ENCODE peak calls at places on chromosomes 4 and X, in nine cellular contexts. One of them, this sample, is unnamed.

GRCh38 chr4:113537183-113537977 is 224.2 kb downstream of the CAMK2D start:
- DNase-seq in sciatic nerve: no peak
- DNase-seq in activated T-helper 1 cell treated with Interleukin-2 at 50 U/mL for 16 hours: no peak
- DNase-seq in fibroblast of the aortic adventitia: peak
- DNase-seq in fibroblast of mammary gland: no peak
- DNase-seq in GM23338: no peak
- DNase-seq in HEK293T: no peak
- DNase-seq in CD8-positive, alpha-beta memory T cell: no peak
- DNase-seq in foreskin fibroblast: no peak
- DNase-seq in this sample: no peak

GRCh38 chrX:74924449-74925209 is 623 bp downstream of the NEXMIF start:
- DNase-seq in GM23338: peak
- DNase-seq in fibroblast of the aortic adventitia: no peak
- DNase-seq in CD8-positive, alpha-beta memory T cell: no peak
- DNase-seq in sciatic nerve: peak
- DNase-seq in HEK293T: peak
- DNase-seq in activated T-helper 1 cell treated with Interleukin-2 at 50 U/mL for 16 hours: no peak
- DNase-seq in fibroblast of mammary gland: no peak
- DNase-seq in foreskin fibroblast: peak
- DNase-seq in this sample: peak

GRCh38 chr4:21888195-21888976 is 60.2 kb downstream of the KCNIP4 start:
- DNase-seq in fibroblast of the aortic adventitia: peak
- DNase-seq in CD8-positive, alpha-beta memory T cell: no peak
- DNase-seq in activated T-helper 1 cell treated with Interleukin-2 at 50 U/mL for 16 hours: no peak
- DNase-seq in sciatic nerve: no peak
- DNase-seq in fibroblast of mammary gland: peak
- DNase-seq in HEK293T: no peak
- DNase-seq in GM23338: no peak
- DNase-seq in foreskin fibroblast: peak
- DNase-seq in this sample: no peak

GRCh38 chr4:173835863-173836262 is 305.8 kb upstream of the HAND2 start:
- DNase-seq in GM23338: peak
- DNase-seq in HEK293T: no peak
- DNase-seq in fibroblast of mammary gland: peak
- DNase-seq in sciatic nerve: no peak
- DNase-seq in fibroblast of the aortic adventitia: peak
- DNase-seq in activated T-helper 1 cell treated with Interleukin-2 at 50 U/mL for 16 hours: no peak
- DNase-seq in CD8-positive, alpha-beta memory T cell: no peak
- DNase-seq in foreskin fibroblast: peak
- DNase-seq in this sample: peak

GRCh38 chr4:173478136-173478860 is 51.7 kb downstream of the HAND2 start:
- DNase-seq in activated T-helper 1 cell treated with Interleukin-2 at 50 U/mL for 16 hours: no peak
- DNase-seq in fibroblast of the aortic adventitia: peak
- DNase-seq in HEK293T: no peak
- DNase-seq in sciatic nerve: no peak
- DNase-seq in CD8-positive, alpha-beta memory T cell: no peak
- DNase-seq in GM23338: no peak
- DNase-seq in foreskin fibroblast: peak
- DNase-seq in fibroblast of mammary gland: peak
- DNase-seq in this sample: no peak

GRCh38 chr4:2689825-2690700 is 66.1 kb downstream of the TNIP2 start:
- DNase-seq in fibroblast of the aortic adventitia: no peak
- DNase-seq in fibroblast of mammary gland: peak
- DNase-seq in HEK293T: no peak
- DNase-seq in activated T-helper 1 cell treated with Interleukin-2 at 50 U/mL for 16 hours: no peak
- DNase-seq in CD8-positive, alpha-beta memory T cell: peak
- DNase-seq in sciatic nerve: no peak
- DNase-seq in foreskin fibroblast: peak
- DNase-seq in GM23338: no peak
- DNase-seq in this sample: no peak

GRCh38 chr4:175833574-175834350 is 21.7 kb upstream of the GPM6A start:
- DNase-seq in CD8-positive, alpha-beta memory T cell: no peak
- DNase-seq in sciatic nerve: no peak
- DNase-seq in activated T-helper 1 cell treated with Interleukin-2 at 50 U/mL for 16 hours: no peak
- DNase-seq in HEK293T: no peak
- DNase-seq in fibroblast of the aortic adventitia: no peak
- DNase-seq in fibroblast of mammary gland: no peak
- DNase-seq in foreskin fibroblast: peak
- DNase-seq in GM23338: peak
- DNase-seq in this sample: peak

GRCh38 chrX:148593146-148593545 is 92.7 kb downstream of the AFF2 start:
- DNase-seq in GM23338: no peak
- DNase-seq in CD8-positive, alpha-beta memory T cell: no peak
- DNase-seq in HEK293T: no peak
- DNase-seq in sciatic nerve: no peak
- DNase-seq in fibroblast of the aortic adventitia: no peak
- DNase-seq in foreskin fibroblast: no peak
- DNase-seq in activated T-helper 1 cell treated with Interleukin-2 at 50 U/mL for 16 hours: no peak
- DNase-seq in fibroblast of mammary gland: no peak
- DNase-seq in this sample: no peak

GRCh38 chrX:38903093-38903492 is 101.8 kb downstream of the MID1IP1 start:
- DNase-seq in fibroblast of mammary gland: no peak
- DNase-seq in fibroblast of the aortic adventitia: no peak
- DNase-seq in HEK293T: no peak
- DNase-seq in activated T-helper 1 cell treated with Interleukin-2 at 50 U/mL for 16 hours: no peak
- DNase-seq in foreskin fibroblast: no peak
- DNase-seq in GM23338: no peak
- DNase-seq in CD8-positive, alpha-beta memory T cell: no peak
- DNase-seq in sciatic nerve: no peak
- DNase-seq in this sample: no peak

GRCh38 chrX:11470231-11470630 is 177.0 kb downstream of the AMELX start:
- DNase-seq in GM23338: no peak
- DNase-seq in HEK293T: no peak
- DNase-seq in activated T-helper 1 cell treated with Interleukin-2 at 50 U/mL for 16 hours: no peak
- DNase-seq in CD8-positive, alpha-beta memory T cell: no peak
- DNase-seq in fibroblast of the aortic adventitia: peak
- DNase-seq in fibroblast of mammary gland: peak
- DNase-seq in sciatic nerve: no peak
- DNase-seq in foreskin fibroblast: peak
- DNase-seq in this sample: no peak

This sample was measured in neural progenitor cell.